ENCODE peak calls at places on chromosomes 1 and 21, in nine cellular contexts. X is GM23248; I is CD4-positive, alpha-beta memory T cell; G is cardiac muscle cell; Z is kidney; F is spleen; W is right lobe of liver; Y is GM23338; E is mesendoderm. H is an unnamed sample. For H3K4me1, the result is how much of the 10 kb centered on the place peaks cover.

GRCh38 chr1:158040323-158040722 is 46.9 kb downstream of the KIRREL1 start:
- DNase-seq in W (no peak), I (no peak), Z (no peak), E (no peak), Y (no peak), G (no peak), F (no peak), X (no peak), H (no peak)

GRCh38 chr1:10694274-10694632 is 102.2 kb downstream of the CASZ1 start:
- DNase-seq in X (peak), I (peak), E (peak), Y (peak), Z (no peak), G (no peak), W (no peak), F (no peak), H (no peak)

GRCh38 chr1:165755393-165756010 is 13.2 kb downstream of the TMCO1 start:
- DNase-seq in E (no peak), I (no peak), X (no peak), Z (no peak), W (no peak), Y (no peak), G (no peak), F (no peak), H (no peak)

GRCh38 chr1:35220976-35221375 is 28.0 kb upstream of the SFPQ start:
- DNase-seq in G (peak), W (no peak), X (peak), Z (no peak), E (peak), F (no peak), Y (peak), I (no peak), H (no peak)

GRCh38 chr1:20640183-20640597 is 6.9 kb downstream of the PINK1 start:
- DNase-seq in I (peak), E (peak), Z (no peak), G (peak), F (no peak), Y (peak), W (no peak), X (peak), H (no peak)

GRCh38 chr1:205068001-205068400 is 16.3 kb downstream of the TMEM81 start:
- DNase-seq in Y (no peak), W (no peak), I (no peak), G (no peak), X (no peak), F (no peak), Z (no peak), E (no peak), H (peak)

GRCh38 chr21:35525443-35525842 is 476.3 kb upstream of the RUNX1 start:
- DNase-seq in Z (no peak), F (no peak), G (no peak), X (peak), W (no peak), I (no peak), E (no peak), Y (no peak), H (peak)

GRCh38 chr1:61951731-61952585 is 209.7 kb downstream of the PATJ start:
- DNase-seq in W (no peak), Y (peak), I (no peak), Z (no peak), G (peak), F (no peak), E (peak), X (no peak), H (no peak)

GRCh38 chr1:198543670-198544260 is 3.3 kb upstream of the ATP6V1G3 start:
- DNase-seq in I (no peak), F (no peak), G (no peak), Z (no peak), W (no peak), E (no peak), X (no peak), Y (no peak), H (no peak)

GRCh38 chr1:188006354-188006753 is 1177.6 kb downstream of the PLA2G4A start:
- DNase-seq in Y (no peak), I (no peak), F (no peak), E (no peak), Z (no peak), W (no peak), G (no peak), X (no peak), H (no peak)

GRCh38 chr1:83905315-83905907 is 93.5 kb downstream of the TTLL7 start:
- DNase-seq in E (no peak), F (no peak), G (peak), X (peak), I (no peak), W (no peak), Z (no peak), Y (peak), H (no peak)

GRCh38 chr1:59013276-59013927 is 229.6 kb upstream of the JUN start:
- DNase-seq in G (peak), Y (peak), I (no peak), Z (peak), F (peak), X (peak), W (no peak), E (peak), H (peak)

GRCh38 chr21:45491056-45491455 is 51.2 kb downstream of the SLC19A1 start:
- DNase-seq in X (no peak), I (no peak), Z (no peak), Y (no peak), E (no peak), G (no peak), F (no peak), W (no peak), H (no peak)

GRCh38 chr1:235325139-235325538 is 2.8 kb downstream of the ARID4B start:
- DNase-seq in G (no peak), W (no peak), E (no peak), Y (no peak), F (no peak), X (no peak), I (no peak), Z (no peak), H (no peak)

GRCh38 chr1:66412689-66413088 is 121.3 kb upstream of the SGIP1 start:
- DNase-seq in W (no peak), Y (no peak), X (peak), I (no peak), F (no peak), E (no peak), G (no peak), Z (no peak), H (no peak)

GRCh38 chr1:12616709-12617373 is 1.2 kb downstream of the DHRS3 start:
- DNase-seq in W (peak), I (peak), F (peak), Y (no peak), X (peak), E (no peak), Z (no peak), G (peak), H (no peak)

GRCh38 chr1:27971674-27972073 is 11.9 kb downstream of the XKR8 start:
- DNase-seq in I (no peak), E (no peak), Y (no peak), W (no peak), G (peak), Z (no peak), X (peak), F (no peak), H (no peak)

GRCh38 chr1:147726161-147726560 is 34.2 kb downstream of the GJA5 start:
- DNase-seq in W (no peak), I (no peak), F (no peak), Y (peak), G (no peak), E (peak), X (no peak), Z (no peak), H (no peak)

GRCh38 chr1:162550925-162551324 is 10.6 kb upstream of the UAP1 start:
- DNase-seq in G (no peak), Y (no peak), I (no peak), E (no peak), W (no peak), Z (no peak), F (no peak), X (no peak), H (no peak)
- H3K27ac ChIP-seq in G (no peak), Y (no peak), I (no peak), E (no peak), W (no peak), Z (no peak), F (no peak), X (no peak), H (no peak)

GRCh38 chr1:201938440-201939005 is 7.8 kb downstream of the LMOD1 start:
- DNase-seq in F (no peak), Z (no peak), I (no peak), Y (no peak), E (no peak), W (no peak), X (peak), G (no peak), H (no peak)

GRCh38 chr1:201933840-201934430 is 12.4 kb downstream of the LMOD1 start:
- DNase-seq in G (no peak), W (no peak), F (no peak), E (no peak), X (peak), I (no peak), Y (no peak), Z (no peak), H (no peak)

GRCh38 chr1:201939271-201939973 is 6.9 kb downstream of the LMOD1 start:
- DNase-seq in Z (no peak), X (no peak), I (no peak), E (no peak), G (no peak), W (no peak), F (no peak), Y (no peak), H (no peak)

GRCh38 chr1:201941420-201942128 is 4.8 kb downstream of the LMOD1 start:
- DNase-seq in Y (peak), G (peak), Z (peak), E (peak), I (no peak), X (no peak), F (no peak), W (no peak), H (no peak)

DNA sequence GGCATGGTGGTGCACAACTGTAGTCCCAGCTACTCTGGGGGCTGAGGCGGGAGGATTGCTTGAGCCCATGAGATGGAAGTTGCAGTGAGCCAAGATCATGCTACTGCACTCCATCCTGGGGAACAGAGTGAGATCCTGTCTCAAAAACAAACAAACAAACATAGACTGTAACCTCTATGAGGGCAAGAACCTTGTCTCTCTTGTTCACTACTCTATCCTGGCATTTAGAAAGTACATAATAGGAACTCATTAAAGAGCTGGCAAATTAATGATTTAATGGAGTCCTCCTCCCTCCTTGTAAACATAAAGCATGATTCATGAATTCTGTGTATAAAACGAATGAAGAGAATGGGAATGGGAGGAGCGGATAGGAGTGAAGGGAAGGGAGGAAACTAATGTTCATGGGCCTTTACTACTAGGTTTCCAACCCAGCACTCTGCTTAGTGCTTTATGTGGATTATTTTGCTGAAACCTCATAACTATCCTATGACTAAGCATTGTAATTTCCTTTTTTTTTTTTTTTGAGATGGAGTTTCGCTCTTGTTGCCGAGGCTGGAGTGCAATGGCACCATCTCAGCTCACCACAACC is 8.6 kb downstream of the LMOD1 start:
- DNase-seq in G (no peak), W (no peak), X (peak), F (no peak), Y (no peak), Z (no peak), I (no peak), E (no peak), H (no peak)
- H3K4me1 ChIP-seq in G (under half), W (under half), X (under half), F (under half), Y (under half), Z (under half), I (under half), E (under half), H (under half)

GRCh38 chr1:13706058-13706457 is 6.1 kb downstream of the PRDM2 start:
- DNase-seq in F (no peak), Y (no peak), E (no peak), X (peak), I (no peak), Z (no peak), G (no peak), W (no peak), H (no peak)

GRCh38 chr1:13702425-13703127 is 2.6 kb downstream of the PRDM2 start:
- DNase-seq in Y (no peak), F (peak), Z (no peak), X (no peak), E (no peak), G (no peak), I (peak), W (no peak), H (no peak)

GRCh38 chr1:13701274-13701650 is 1.3 kb downstream of the PRDM2 start:
- DNase-seq in Z (no peak), W (no peak), I (no peak), E (no peak), Y (no peak), X (peak), F (no peak), G (no peak), H (no peak)

GRCh38 chr1:13703128-13703513 is 3.1 kb downstream of the PRDM2 start:
- DNase-seq in Z (no peak), G (no peak), W (no peak), F (no peak), I (no peak), X (no peak), Y (no peak), E (no peak), H (no peak)

GRCh38 chr1:13703558-13704485 is 3.8 kb downstream of the PRDM2 start:
- DNase-seq in X (no peak), G (no peak), I (no peak), E (no peak), Y (no peak), F (no peak), W (no peak), Z (no peak), H (no peak)
- H3K27ac ChIP-seq in X (no peak), G (no peak), I (peak), E (no peak), Y (no peak), F (peak), W (no peak), Z (no peak), H (peak)

GRCh38 chr1:206716519-206717236 is 32.0 kb downstream of the MAPKAPK2 start:
- DNase-seq in E (no peak), G (no peak), Y (no peak), F (peak), Z (no peak), I (no peak), W (no peak), X (peak), H (no peak)
- H3K4me1 ChIP-seq in E (under half), G (half or more), Y (under half), F (half or more), Z (under half), I (half or more), W (half or more), X (under half), H (half or more)

DNA sequence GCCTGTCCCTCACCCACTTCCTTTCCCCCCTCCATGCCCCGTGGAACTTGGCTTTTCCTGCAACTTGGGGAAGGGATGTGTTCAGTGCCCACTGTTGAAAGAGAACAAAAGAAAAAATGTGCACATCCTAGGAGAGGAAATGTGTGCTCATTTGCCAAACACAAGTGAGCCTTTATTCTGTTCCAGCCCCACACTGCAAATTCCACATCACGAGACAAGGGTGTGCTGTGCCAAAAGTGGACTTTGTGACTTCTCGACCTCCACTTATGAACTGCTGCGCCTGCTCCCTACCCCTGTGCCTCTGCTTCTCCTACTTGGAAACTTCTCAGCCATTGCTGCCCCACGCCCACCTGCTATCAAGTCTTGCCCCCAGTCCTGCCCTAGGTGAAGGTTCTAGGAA is 97.0 kb upstream of the GRIK3 start:
- DNase-seq in W (no peak), E (no peak), F (no peak), X (no peak), I (no peak), G (no peak), Z (no peak), Y (no peak), H (no peak)
- H3K27ac ChIP-seq in W (no peak), E (no peak), F (no peak), X (no peak), I (no peak), G (no peak), Z (no peak), Y (no peak), H (no peak)

GRCh38 chr1:164719676-164720075 is 160.7 kb downstream of the PBX1 start:
- DNase-seq in E (no peak), W (no peak), Y (no peak), X (no peak), I (no peak), G (no peak), Z (no peak), F (no peak), H (no peak)
- H3K4me1 ChIP-seq in E (under half), W (under half), Y (under half), X (under half), I (under half), G (under half), Z (under half), F (under half), H (under half)

DNA sequence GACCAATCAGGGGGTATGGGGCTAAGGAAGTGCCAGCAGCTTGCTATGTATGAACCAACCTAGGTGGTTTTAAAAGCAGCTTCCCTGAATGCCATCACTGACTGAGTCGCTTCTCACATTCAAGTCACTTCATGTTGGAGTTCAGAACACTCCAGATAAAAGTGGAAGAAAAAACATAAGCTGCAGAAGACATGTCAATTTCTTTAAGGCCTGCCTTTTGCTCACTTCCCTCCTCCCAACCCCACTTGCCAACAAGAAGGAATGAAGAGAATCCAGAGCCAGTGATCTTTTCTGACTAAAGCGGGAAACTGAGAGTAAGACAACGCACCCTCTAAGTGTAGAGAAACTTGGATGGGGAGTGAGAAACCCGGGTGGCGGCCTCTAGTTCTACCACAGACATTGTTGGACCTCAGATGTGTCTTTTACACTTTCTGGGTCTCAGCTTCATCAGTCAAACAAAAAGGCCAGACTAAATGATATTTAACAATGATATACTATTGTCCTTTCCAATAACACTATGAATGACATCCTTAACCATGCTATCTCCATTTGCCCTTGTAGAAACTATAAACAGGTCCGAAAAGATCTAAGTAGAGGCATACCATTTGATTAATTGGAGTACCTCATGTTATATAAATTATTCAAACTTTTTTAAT is 54.1 kb downstream of the LUZP1 start:
- DNase-seq in X (peak), F (no peak), W (no peak), I (no peak), Z (no peak), G (peak), E (no peak), Y (no peak), H (no peak)
- H3K27ac ChIP-seq in X (peak), F (peak), W (no peak), I (no peak), Z (no peak), G (peak), E (no peak), Y (peak), H (peak)

GRCh38 chr1:231037585-231038517 is 2.2 kb downstream of the FAM89A start:
- DNase-seq in E (peak), Y (no peak), W (no peak), F (no peak), Z (no peak), I (no peak), G (no peak), X (no peak), H (no peak)
- H3K4me1 ChIP-seq in E (under half), Y (under half), W (under half), F (under half), Z (under half), I (under half), G (under half), X (under half), H (under half)

H was measured in Peyer's patch.